ENCODE peak calls at places on chromosomes 4 and X, in nine cellular contexts. One of them, this sample, is unnamed.

GRCh38 chr4:71785957-71786356 is 2.1 kb upstream of the GC start:
- DNase-seq in activated naive CD4-positive, alpha-beta T cell treated with anti-CD3 and anti-CD28 coated beads, Interleukin-2, amount 50 U/mL, for 72 hours: no peak
- DNase-seq in islet precursor cell: no peak
- DNase-seq in Kasumi-1: no peak
- DNase-seq in CD8-positive, alpha-beta memory T cell: no peak
- DNase-seq in endothelial cell: no peak
- DNase-seq in stimulated activated CD8-positive, alpha-beta memory T cell treated with anti-CD3 and anti-CD28 coated beads, Interleukin-12 subunit alpha, Interleukin-12 subunit beta, amount 100 ng/mL, for 1 hour: no peak
- DNase-seq in cardiac muscle cell: no peak
- DNase-seq in AG10803: no peak
- DNase-seq in this sample: no peak

GRCh38 chr4:1398686-1399507 is 7.3 kb downstream of the NKX1-1 start:
- DNase-seq in stimulated activated CD8-positive, alpha-beta memory T cell treated with anti-CD3 and anti-CD28 coated beads, Interleukin-12 subunit alpha, Interleukin-12 subunit beta, amount 100 ng/mL, for 1 hour: no peak
- DNase-seq in Kasumi-1: no peak
- DNase-seq in islet precursor cell: peak
- DNase-seq in cardiac muscle cell: no peak
- DNase-seq in AG10803: no peak
- DNase-seq in CD8-positive, alpha-beta memory T cell: no peak
- DNase-seq in activated naive CD4-positive, alpha-beta T cell treated with anti-CD3 and anti-CD28 coated beads, Interleukin-2, amount 50 U/mL, for 72 hours: no peak
- DNase-seq in endothelial cell: no peak
- DNase-seq in this sample: no peak

GRCh38 chrX:114905251-114905650 is 112.2 kb downstream of the IL13RA2 start:
- DNase-seq in stimulated activated CD8-positive, alpha-beta memory T cell treated with anti-CD3 and anti-CD28 coated beads, Interleukin-12 subunit alpha, Interleukin-12 subunit beta, amount 100 ng/mL, for 1 hour: no peak
- DNase-seq in endothelial cell: no peak
- DNase-seq in activated naive CD4-positive, alpha-beta T cell treated with anti-CD3 and anti-CD28 coated beads, Interleukin-2, amount 50 U/mL, for 72 hours: no peak
- DNase-seq in cardiac muscle cell: no peak
- DNase-seq in CD8-positive, alpha-beta memory T cell: no peak
- DNase-seq in islet precursor cell: no peak
- DNase-seq in AG10803: no peak
- DNase-seq in Kasumi-1: no peak
- DNase-seq in this sample: no peak

GRCh38 chr4:155960522-155960921 is 6.9 kb upstream of the CTSO start:
- DNase-seq in activated naive CD4-positive, alpha-beta T cell treated with anti-CD3 and anti-CD28 coated beads, Interleukin-2, amount 50 U/mL, for 72 hours: no peak
- DNase-seq in AG10803: peak
- DNase-seq in Kasumi-1: no peak
- DNase-seq in islet precursor cell: no peak
- DNase-seq in stimulated activated CD8-positive, alpha-beta memory T cell treated with anti-CD3 and anti-CD28 coated beads, Interleukin-12 subunit alpha, Interleukin-12 subunit beta, amount 100 ng/mL, for 1 hour: no peak
- DNase-seq in CD8-positive, alpha-beta memory T cell: no peak
- DNase-seq in cardiac muscle cell: peak
- DNase-seq in endothelial cell: no peak
- DNase-seq in this sample: peak

GRCh38 chrX:119004920-119005524 is 30.6 kb downstream of the LONRF3 start:
- DNase-seq in AG10803: peak
- DNase-seq in stimulated activated CD8-positive, alpha-beta memory T cell treated with anti-CD3 and anti-CD28 coated beads, Interleukin-12 subunit alpha, Interleukin-12 subunit beta, amount 100 ng/mL, for 1 hour: peak
- DNase-seq in islet precursor cell: peak
- DNase-seq in Kasumi-1: peak
- DNase-seq in endothelial cell: peak
- DNase-seq in activated naive CD4-positive, alpha-beta T cell treated with anti-CD3 and anti-CD28 coated beads, Interleukin-2, amount 50 U/mL, for 72 hours: peak
- DNase-seq in CD8-positive, alpha-beta memory T cell: peak
- DNase-seq in cardiac muscle cell: peak
- DNase-seq in this sample: peak

GRCh38 chrX:123138473-123138872 is 45.6 kb upstream of the GRIA3 start:
- DNase-seq in AG10803: peak
- DNase-seq in endothelial cell: no peak
- DNase-seq in Kasumi-1: no peak
- DNase-seq in activated naive CD4-positive, alpha-beta T cell treated with anti-CD3 and anti-CD28 coated beads, Interleukin-2, amount 50 U/mL, for 72 hours: no peak
- DNase-seq in CD8-positive, alpha-beta memory T cell: no peak
- DNase-seq in islet precursor cell: no peak
- DNase-seq in cardiac muscle cell: no peak
- DNase-seq in stimulated activated CD8-positive, alpha-beta memory T cell treated with anti-CD3 and anti-CD28 coated beads, Interleukin-12 subunit alpha, Interleukin-12 subunit beta, amount 100 ng/mL, for 1 hour: no peak
- DNase-seq in this sample: peak

GRCh38 chr4:106793933-106794332 is 242.2 kb downstream of the DKK2 start:
- DNase-seq in islet precursor cell: no peak
- DNase-seq in cardiac muscle cell: no peak
- DNase-seq in Kasumi-1: no peak
- DNase-seq in stimulated activated CD8-positive, alpha-beta memory T cell treated with anti-CD3 and anti-CD28 coated beads, Interleukin-12 subunit alpha, Interleukin-12 subunit beta, amount 100 ng/mL, for 1 hour: no peak
- DNase-seq in endothelial cell: no peak
- DNase-seq in AG10803: no peak
- DNase-seq in CD8-positive, alpha-beta memory T cell: no peak
- DNase-seq in activated naive CD4-positive, alpha-beta T cell treated with anti-CD3 and anti-CD28 coated beads, Interleukin-2, amount 50 U/mL, for 72 hours: no peak
- DNase-seq in this sample: no peak

GRCh38 chr4:108030332-108030731 is 40.6 kb downstream of the HADH start:
- DNase-seq in activated naive CD4-positive, alpha-beta T cell treated with anti-CD3 and anti-CD28 coated beads, Interleukin-2, amount 50 U/mL, for 72 hours: peak
- DNase-seq in islet precursor cell: peak
- DNase-seq in Kasumi-1: peak
- DNase-seq in CD8-positive, alpha-beta memory T cell: peak
- DNase-seq in stimulated activated CD8-positive, alpha-beta memory T cell treated with anti-CD3 and anti-CD28 coated beads, Interleukin-12 subunit alpha, Interleukin-12 subunit beta, amount 100 ng/mL, for 1 hour: peak
- DNase-seq in AG10803: peak
- DNase-seq in cardiac muscle cell: peak
- DNase-seq in endothelial cell: peak
- DNase-seq in this sample: peak

GRCh38 chr4:155468282-155468681 is 91.5 kb upstream of the MAP9 start:
- DNase-seq in cardiac muscle cell: no peak
- DNase-seq in endothelial cell: no peak
- DNase-seq in islet precursor cell: no peak
- DNase-seq in activated naive CD4-positive, alpha-beta T cell treated with anti-CD3 and anti-CD28 coated beads, Interleukin-2, amount 50 U/mL, for 72 hours: no peak
- DNase-seq in AG10803: no peak
- DNase-seq in stimulated activated CD8-positive, alpha-beta memory T cell treated with anti-CD3 and anti-CD28 coated beads, Interleukin-12 subunit alpha, Interleukin-12 subunit beta, amount 100 ng/mL, for 1 hour: no peak
- DNase-seq in CD8-positive, alpha-beta memory T cell: no peak
- DNase-seq in Kasumi-1: no peak
- DNase-seq in this sample: no peak

GRCh38 chrX:134948333-134949241 is 42.2 kb upstream of the SMIM10 start:
- DNase-seq in stimulated activated CD8-positive, alpha-beta memory T cell treated with anti-CD3 and anti-CD28 coated beads, Interleukin-12 subunit alpha, Interleukin-12 subunit beta, amount 100 ng/mL, for 1 hour: no peak
- DNase-seq in islet precursor cell: peak
- DNase-seq in AG10803: no peak
- DNase-seq in endothelial cell: no peak
- DNase-seq in Kasumi-1: no peak
- DNase-seq in CD8-positive, alpha-beta memory T cell: no peak
- DNase-seq in activated naive CD4-positive, alpha-beta T cell treated with anti-CD3 and anti-CD28 coated beads, Interleukin-2, amount 50 U/mL, for 72 hours: no peak
- DNase-seq in cardiac muscle cell: peak
- DNase-seq in this sample: no peak

GRCh38 chrX:1582686-1583437 is 8.5 kb upstream of the AKAP17A start:
- DNase-seq in Kasumi-1: no peak
- DNase-seq in endothelial cell: no peak
- DNase-seq in CD8-positive, alpha-beta memory T cell: no peak
- DNase-seq in cardiac muscle cell: peak
- DNase-seq in AG10803: peak
- DNase-seq in stimulated activated CD8-positive, alpha-beta memory T cell treated with anti-CD3 and anti-CD28 coated beads, Interleukin-12 subunit alpha, Interleukin-12 subunit beta, amount 100 ng/mL, for 1 hour: peak
- DNase-seq in islet precursor cell: peak
- DNase-seq in activated naive CD4-positive, alpha-beta T cell treated with anti-CD3 and anti-CD28 coated beads, Interleukin-2, amount 50 U/mL, for 72 hours: peak
- DNase-seq in this sample: no peak

GRCh38 chrX:153209347-153209746 is 30.3 kb downstream of the MAGEA1 start:
- DNase-seq in activated naive CD4-positive, alpha-beta T cell treated with anti-CD3 and anti-CD28 coated beads, Interleukin-2, amount 50 U/mL, for 72 hours: no peak
- DNase-seq in stimulated activated CD8-positive, alpha-beta memory T cell treated with anti-CD3 and anti-CD28 coated beads, Interleukin-12 subunit alpha, Interleukin-12 subunit beta, amount 100 ng/mL, for 1 hour: no peak
- DNase-seq in AG10803: no peak
- DNase-seq in Kasumi-1: no peak
- DNase-seq in CD8-positive, alpha-beta memory T cell: no peak
- DNase-seq in cardiac muscle cell: no peak
- DNase-seq in endothelial cell: no peak
- DNase-seq in islet precursor cell: no peak
- DNase-seq in this sample: no peak

GRCh38 chr4:53365121-53365485 is 758 bp downstream of the SCFD2 start:
- DNase-seq in Kasumi-1: peak
- DNase-seq in CD8-positive, alpha-beta memory T cell: no peak
- DNase-seq in islet precursor cell: peak
- DNase-seq in endothelial cell: peak
- DNase-seq in stimulated activated CD8-positive, alpha-beta memory T cell treated with anti-CD3 and anti-CD28 coated beads, Interleukin-12 subunit alpha, Interleukin-12 subunit beta, amount 100 ng/mL, for 1 hour: no peak
- DNase-seq in cardiac muscle cell: peak
- DNase-seq in activated naive CD4-positive, alpha-beta T cell treated with anti-CD3 and anti-CD28 coated beads, Interleukin-2, amount 50 U/mL, for 72 hours: peak
- DNase-seq in AG10803: no peak
- DNase-seq in this sample: peak

GRCh38 chr4:65046496-65047101 is 623.7 kb downstream of the EPHA5 start:
- DNase-seq in islet precursor cell: no peak
- DNase-seq in CD8-positive, alpha-beta memory T cell: no peak
- DNase-seq in activated naive CD4-positive, alpha-beta T cell treated with anti-CD3 and anti-CD28 coated beads, Interleukin-2, amount 50 U/mL, for 72 hours: no peak
- DNase-seq in AG10803: no peak
- DNase-seq in endothelial cell: no peak
- DNase-seq in cardiac muscle cell: no peak
- DNase-seq in stimulated activated CD8-positive, alpha-beta memory T cell treated with anti-CD3 and anti-CD28 coated beads, Interleukin-12 subunit alpha, Interleukin-12 subunit beta, amount 100 ng/mL, for 1 hour: no peak
- DNase-seq in Kasumi-1: no peak
- DNase-seq in this sample: no peak

GRCh38 chr4:89757154-89757723 is 79.7 kb downstream of the SNCA start:
- DNase-seq in activated naive CD4-positive, alpha-beta T cell treated with anti-CD3 and anti-CD28 coated beads, Interleukin-2, amount 50 U/mL, for 72 hours: no peak
- DNase-seq in Kasumi-1: no peak
- DNase-seq in cardiac muscle cell: no peak
- DNase-seq in AG10803: no peak
- DNase-seq in endothelial cell: no peak
- DNase-seq in islet precursor cell: no peak
- DNase-seq in stimulated activated CD8-positive, alpha-beta memory T cell treated with anti-CD3 and anti-CD28 coated beads, Interleukin-12 subunit alpha, Interleukin-12 subunit beta, amount 100 ng/mL, for 1 hour: no peak
- DNase-seq in CD8-positive, alpha-beta memory T cell: no peak
- DNase-seq in this sample: no peak

This sample was measured in AG20443.